ENCODE peak calls at places on chromosomes 1 and 21, in eight cellular contexts. K is breast epithelium, Z is SK-N-SH, P is SK-N-MC, H is stomach, C is Panc1, M is GM23338, N is upper lobe of left lung. Q is an unnamed sample.

GRCh38 chr1:47514229-47514628 is 76.4 kb downstream of the FOXD2 start:
- DNase-seq in M (no peak), H (no peak), C (no peak), K (no peak), N (no peak), Z (no peak), P (no peak), Q (no peak)

GRCh38 chr1:28807046-28807445 is 4.9 kb upstream of the OPRD1 start:
- DNase-seq in P (no peak), K (no peak), N (no peak), H (no peak), Z (no peak), M (peak; percentile 37), C (no peak), Q (no peak)

GRCh38 chr1:58619286-58620054 is 42.4 kb upstream of the TACSTD2 start:
- DNase-seq in N (no peak), K (no peak), P (no peak), H (peak; percentile 43), Z (no peak), M (peak; percentile 22), C (no peak), Q (no peak)

GRCh38 chr1:232999960-233000625 is 49.7 kb downstream of the NTPCR start:
- DNase-seq in C (no peak), P (no peak), M (no peak), K (no peak), Z (no peak), H (no peak), N (no peak), Q (no peak)

GRCh38 chr1:43221256-43221778 is 48.5 kb upstream of the TMEM125 start:
- DNase-seq in N (no peak), C (no peak), H (no peak), Z (no peak), K (no peak), M (no peak), P (no peak), Q (no peak)

GRCh38 chr1:170309389-170310013 is 163.7 kb downstream of the NTMT2 start:
- DNase-seq in M (no peak), C (no peak), Z (peak; percentile 1), H (no peak), P (no peak), K (no peak), N (no peak), Q (no peak)

GRCh38 chr21:26512664-26513063 is 60.4 kb downstream of the CYYR1 start:
- DNase-seq in H (no peak), K (no peak), M (peak; percentile 34), C (no peak), P (no peak), Z (no peak), N (no peak), Q (no peak)

GRCh38 chr1:212618466-212619210 is 10.1 kb downstream of the ATF3 start:
- DNase-seq in C (no peak), N (no peak), P (no peak), H (no peak), M (no peak), Z (no peak), K (no peak), Q (no peak)

GRCh38 chr1:27525296-27526271 is 35.6 kb upstream of the WASF2 start:
- DNase-seq in M (peak; percentile 90), N (peak; percentile 74), H (no peak), P (peak; percentile 57), K (no peak), C (no peak), Z (no peak), Q (peak; percentile 91)

GRCh38 chr1:25890249-25891034 is 14.9 kb upstream of the PAQR7 start:
- DNase-seq in K (no peak), C (peak; percentile 50), P (no peak), M (no peak), Z (no peak), H (peak; percentile 82), N (peak; percentile 78), Q (no peak)

GRCh38 chr1:36160949-36161485 is 5.1 kb downstream of the MAP7D1 start:
- DNase-seq in K (no peak), C (no peak), P (no peak), Z (peak; percentile 86), H (peak; percentile 60), N (peak; percentile 81), M (peak; percentile 87), Q (no peak)

GRCh38 chr1:77948841-77949424 is 29.9 kb downstream of the FUBP1 start:
- DNase-seq in C (no peak), M (peak; percentile 40), P (no peak), K (no peak), N (no peak), Z (peak; percentile 7), H (no peak), Q (no peak)

GRCh38 chr1:43648448-43648847 is 1.5 kb upstream of the KDM4A start:
- DNase-seq in K (no peak), H (no peak), N (no peak), M (no peak), C (no peak), Z (no peak), P (no peak), Q (peak; percentile 65)

GRCh38 chr1:199083680-199084079 is 444.8 kb downstream of the PTPRC start:
- DNase-seq in Z (peak; percentile 6), N (no peak), H (no peak), C (no peak), M (no peak), K (no peak), P (no peak), Q (no peak)

GRCh38 chr1:45348966-45349677 is 8.9 kb upstream of the MUTYH start:
- DNase-seq in N (peak; percentile 53), Z (no peak), H (no peak), C (no peak), K (no peak), M (no peak), P (no peak), Q (no peak)

GRCh38 chr1:116433283-116434257 is 60.5 kb downstream of the ATP1A1 start:
- DNase-seq in K (no peak), P (no peak), N (no peak), H (peak; percentile 69), Z (no peak), C (no peak), M (no peak), Q (no peak)

GRCh38 chr1:201842472-201843020 is 13.6 kb downstream of the IPO9 start:
- DNase-seq in H (no peak), P (no peak), C (no peak), Z (no peak), K (no peak), N (no peak), M (no peak), Q (peak; percentile 34)

GRCh38 chr1:205663286-205663994 is 16.9 kb downstream of the SLC45A3 start:
- DNase-seq in C (no peak), P (no peak), K (no peak), H (no peak), Z (no peak), N (no peak), M (no peak), Q (no peak)

GRCh38 chr1:151372411-151372934 is at the start of gene SELENBP1:
- DNase-seq in P (no peak), K (peak; percentile 90), N (peak; percentile 91), H (peak; percentile 96), M (peak; percentile 89), C (no peak), Z (no peak), Q (no peak)

GRCh38 chr1:54558434-54559030 is 10.5 kb downstream of the ACOT11 start:
- DNase-seq in M (no peak), P (no peak), K (no peak), C (no peak), N (no peak), Z (no peak), H (no peak), Q (no peak)
- H3K27ac ChIP-seq in M (no peak overlapping the region), P (no peak overlapping the region), K (no peak overlapping the region), C (no peak overlapping the region), N (no peak overlapping the region), Z (no peak overlapping the region), H (peak overlapping the region; percentile 15), Q (no peak overlapping the region)

GRCh38 chr21:33914188-33914587 is 1.4 kb downstream of the ATP5PO start:
- DNase-seq in N (no peak), P (no peak), M (no peak), Z (no peak), K (no peak), H (no peak), C (no peak), Q (no peak)
- H3K4me3 ChIP-seq in N (no peak overlapping the region), P (peak overlapping the region; percentile 92), M (peak overlapping the region; percentile 83), Z (no peak overlapping the region), K (no peak overlapping the region), H (peak overlapping the region; percentile 75), C (peak overlapping the region; percentile 91), Q (no peak overlapping the region)

GRCh38 chr1:148385371-148386030 is 97.6 kb downstream of the PPIAL4G start:
- DNase-seq in H (no peak), K (no peak), P (no peak), M (no peak), Z (no peak), C (no peak), N (no peak), Q (peak; percentile 49)
- TF ChIP-seq POLR2AphosphoS5 in H (no peak), K (no peak), P (no peak), M (no peak), Z (no peak), C (no peak), N (no peak), Q (no peak)

GRCh38 chr1:40784771-40785151 is 1.2 kb downstream of the KCNQ4 start:
- DNase-seq in K (no peak), Z (peak; percentile 47), N (no peak), C (no peak), P (no peak), M (no peak), H (peak; percentile 56), Q (no peak)
- H3K27ac ChIP-seq in K (peak overlapping the region; percentile 64), Z (no peak overlapping the region), N (peak overlapping the region; percentile 4), C (no peak overlapping the region), P (no peak overlapping the region), M (no peak overlapping the region), H (peak overlapping the region; percentile 67), Q (no peak overlapping the region)

GRCh38 chr1:90835172-90835660 is 118.1 kb upstream of the BARHL2 start:
- DNase-seq in Z (no peak), H (no peak), M (peak; percentile 48), K (no peak), C (no peak), N (no peak), P (no peak), Q (no peak)

GRCh38 chr1:90834354-90835171 is 117.5 kb upstream of the BARHL2 start:
- DNase-seq in Z (no peak), P (peak; percentile 28), N (no peak), C (no peak), K (no peak), H (no peak), M (no peak), Q (no peak)

GRCh38 chr1:90837420-90837819 is 120.3 kb upstream of the BARHL2 start:
- DNase-seq in K (no peak), C (no peak), P (no peak), M (peak; percentile 50), N (no peak), Z (no peak), H (no peak), Q (no peak)

GRCh38 chr1:90835661-90836344 is 118.7 kb upstream of the BARHL2 start:
- DNase-seq in M (peak; percentile 75), N (no peak), Z (no peak), H (no peak), P (no peak), K (no peak), C (no peak), Q (no peak)

DNA sequence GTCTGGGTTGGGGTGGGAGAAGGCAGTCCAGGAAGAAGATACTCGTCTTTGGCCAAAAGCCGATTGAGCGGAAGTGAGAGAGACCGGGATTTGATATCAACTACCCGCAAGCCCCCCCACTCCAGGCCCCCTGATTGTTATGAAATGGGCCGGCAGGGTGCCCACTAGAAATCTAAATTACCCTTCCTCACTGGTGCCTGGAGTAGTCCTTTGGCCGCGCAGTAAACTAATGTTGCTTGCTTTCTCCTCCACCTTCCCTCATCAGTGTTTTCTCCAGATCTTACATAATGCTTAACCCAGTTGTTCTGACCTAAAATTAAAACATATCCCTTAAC is 119.2 kb upstream of the BARHL2 start:
- DNase-seq in H (no peak), M (no peak), P (no peak), N (no peak), C (no peak), Z (no peak), K (no peak), Q (no peak)
- H3K4me3 ChIP-seq in H (peak overlapping the region; percentile 44), M (peak overlapping the region; percentile 53), P (no peak overlapping the region), N (no peak overlapping the region), C (no peak overlapping the region), Z (no peak overlapping the region), K (peak overlapping the region; percentile 37), Q (peak overlapping the region; percentile 4)